ENCODE peak calls at places on chromosome 4, in five cellular contexts. B is H9, L is neuronal stem cell, F is mesenchymal stem cell, D is H1. M is an unnamed sample.

GRCh38 chr4:12293906-12294525 is 865.3 kb upstream of the HS3ST1 start:
- DNase-seq in F (no peak), L (no peak), D (no peak), B (no peak), M (no peak)

GRCh38 chr4:11931266-11931665 is 502.6 kb upstream of the HS3ST1 start:
- DNase-seq in L (no peak), F (no peak), B (no peak), D (no peak), M (no peak)

GRCh38 chr4:39621582-39621981 is 17.1 kb downstream of the SMIM14 start:
- DNase-seq in B (peak; percentile 44), L (no peak), D (no peak), F (peak; percentile 95), M (peak; percentile 61)

GRCh38 chr4:165208741-165209388 is 1.5 kb downstream of the KLHL2 start:
- DNase-seq in F (no peak), D (no peak), L (no peak), B (no peak), M (no peak)

GRCh38 chr4:59553063-59553738 is 1646.9 kb upstream of the ADGRL3 start:
- DNase-seq in F (peak; percentile 48), L (no peak), B (no peak), D (no peak), M (peak; percentile 66)

GRCh38 chr4:54625391-54625790 is 32.4 kb upstream of the KIT start:
- DNase-seq in D (no peak), F (peak; percentile 38), L (no peak), B (no peak), M (peak; percentile 56)

GRCh38 chr4:69831646-69832325 is 28.2 kb downstream of the SULT1E1 start:
- DNase-seq in B (no peak), D (no peak), L (no peak), F (no peak), M (no peak)

GRCh38 chr4:27096142-27096824 is 235.6 kb downstream of the STIM2 start:
- DNase-seq in D (no peak), L (no peak), B (no peak), F (peak; percentile 8), M (no peak)

GRCh38 chr4:188887905-188888304 is 748.7 kb downstream of the TRIML1 start:
- DNase-seq in D (no peak), L (no peak), F (no peak), B (no peak), M (no peak)

GRCh38 chr4:121898150-121898549 is 27.9 kb upstream of the BBS7 start:
- DNase-seq in D (no peak), B (no peak), L (no peak), F (no peak), M (no peak)

GRCh38 chr4:28233758-28234157 is 1373.1 kb downstream of the STIM2 start:
- DNase-seq in B (no peak), F (no peak), L (no peak), D (no peak), M (no peak)

GRCh38 chr4:6855692-6856297 is 53.8 kb upstream of the TBC1D14 start:
- DNase-seq in B (no peak), D (no peak), L (no peak), F (peak; percentile 95), M (no peak)

GRCh38 chr4:15779336-15779735 is 1.2 kb downstream of the CD38 start:
- DNase-seq in B (peak; percentile 51), F (peak; percentile 88), D (no peak), L (peak; percentile 36), M (peak; percentile 27)

GRCh38 chr4:112178731-112179130 is 33.5 kb downstream of the FAM241A start:
- DNase-seq in F (no peak), B (no peak), D (no peak), L (no peak), M (no peak)

GRCh38 chr4:74428278-74428677 is 16.7 kb upstream of the AREG start:
- DNase-seq in L (no peak), B (no peak), D (no peak), F (no peak), M (no peak)

GRCh38 chr4:107719211-107719926 is 665 bp downstream of the PAPSS1 start:
- DNase-seq in B (peak; percentile 72), L (no peak), F (peak; percentile 54), D (no peak), M (no peak)

GRCh38 chr4:76830612-76831474 is 67.1 kb downstream of the SOWAHB start:
- DNase-seq in F (peak; percentile 97), B (no peak), D (no peak), L (peak; percentile 20), M (peak; percentile 46)

GRCh38 chr4:151418385-151418784 is 9.4 kb downstream of the FHIP1A start:
- DNase-seq in D (no peak), L (no peak), F (peak; percentile 81), B (no peak), M (no peak)

GRCh38 chr4:80239480-80239879 is 27.0 kb upstream of the FGF5 start:
- DNase-seq in B (no peak), L (no peak), F (peak; percentile 37), D (no peak), M (no peak)

GRCh38 chr4:188778880-188779279 is 639.6 kb downstream of the TRIML1 start:
- DNase-seq in D (no peak), F (peak; percentile 39), L (no peak), B (no peak), M (no peak)

GRCh38 chr4:39046243-39046642 is 14.0 kb upstream of the TMEM156 start:
- DNase-seq in D (no peak), L (no peak), F (peak; percentile 71), B (no peak), M (peak; percentile 70)

GRCh38 chr4:9384126-9384525 is 21.2 kb downstream of the USP17L30 start:
- DNase-seq in F (no peak), B (no peak), D (no peak), L (no peak), M (peak; percentile 67)

GRCh38 chr4:56683455-56683854 is 2.4 kb upstream of the HOPX start:
- DNase-seq in D (no peak), B (no peak), L (no peak), F (no peak), M (no peak)

GRCh38 chr4:151522790-151523332 is 113.9 kb downstream of the FHIP1A start:
- DNase-seq in D (no peak), L (no peak), F (no peak), B (no peak), M (no peak)

GRCh38 chr4:86159216-86159615 is 200.6 kb downstream of the MAPK10 start:
- DNase-seq in F (peak; percentile 24), L (no peak), B (no peak), D (no peak), M (no peak)

GRCh38 chr4:86152454-86152853 is 207.4 kb downstream of the MAPK10 start:
- DNase-seq in F (no peak), L (no peak), D (no peak), B (no peak), M (no peak)

GRCh38 chr4:86156526-86156925 is 203.3 kb downstream of the MAPK10 start:
- DNase-seq in B (no peak), F (no peak), D (no peak), L (no peak), M (no peak)

GRCh38 chr4:86160423-86160822 is 199.4 kb downstream of the MAPK10 start:
- DNase-seq in F (no peak), L (no peak), D (no peak), B (no peak), M (no peak)

DNA sequence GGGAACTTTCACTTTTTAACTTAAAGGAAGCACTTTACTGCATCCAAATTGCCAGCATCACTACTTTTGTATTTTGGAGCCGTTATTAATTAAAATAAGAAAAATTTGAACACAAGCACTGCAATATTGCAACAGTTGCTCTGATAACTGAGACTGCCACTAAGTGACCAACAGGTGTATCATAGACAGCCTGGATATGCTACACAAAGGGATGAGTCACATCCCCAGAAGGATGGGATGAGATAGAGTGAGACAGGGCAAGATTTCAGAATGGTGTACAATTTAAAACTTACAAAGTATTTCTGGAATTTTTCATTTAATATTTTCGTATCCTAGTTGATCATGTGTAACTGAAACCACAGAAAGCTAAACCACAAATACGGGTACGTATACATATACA is 204.1 kb downstream of the MAPK10 start:
- DNase-seq in L (no peak), B (no peak), D (no peak), F (no peak), M (no peak)
- H2BK12ac ChIP-seq in L (no peak overlapping the region), B (no peak overlapping the region), D (no peak overlapping the region), F (no peak overlapping the region), M (no peak overlapping the region)

DNA sequence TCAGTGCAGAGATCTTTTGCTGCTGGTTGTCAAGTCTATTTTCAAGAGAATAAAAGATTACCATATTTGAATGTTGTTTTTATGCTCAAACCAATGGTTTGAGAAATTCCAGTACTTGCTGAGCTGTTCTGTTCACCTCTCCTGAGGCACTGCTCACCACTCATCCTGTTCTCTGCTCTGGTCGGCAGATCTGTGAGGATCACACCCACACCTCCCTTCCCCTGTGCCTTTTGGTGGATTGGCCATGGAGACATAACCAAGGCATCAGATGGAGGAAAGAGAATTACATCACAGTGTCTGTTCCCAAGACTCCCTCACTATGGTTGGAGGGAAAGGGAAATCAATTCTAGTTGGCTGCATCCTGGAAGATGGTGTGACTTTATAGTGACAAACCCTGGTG is 391.6 kb downstream of the ARHGAP24 start:
- DNase-seq in B (no peak), D (no peak), F (peak; percentile 25), L (no peak), M (no peak)
- H2AFZ ChIP-seq in B (no peak overlapping the region), D (peak overlapping the region; percentile 97), F (no peak overlapping the region), L (peak overlapping the region; percentile 63), M (no peak overlapping the region)

GRCh38 chr4:139691-140090 is 15.4 kb downstream of the ZNF718 start:
- DNase-seq in L (no peak), B (no peak), D (no peak), F (no peak), M (no peak)

DNA sequence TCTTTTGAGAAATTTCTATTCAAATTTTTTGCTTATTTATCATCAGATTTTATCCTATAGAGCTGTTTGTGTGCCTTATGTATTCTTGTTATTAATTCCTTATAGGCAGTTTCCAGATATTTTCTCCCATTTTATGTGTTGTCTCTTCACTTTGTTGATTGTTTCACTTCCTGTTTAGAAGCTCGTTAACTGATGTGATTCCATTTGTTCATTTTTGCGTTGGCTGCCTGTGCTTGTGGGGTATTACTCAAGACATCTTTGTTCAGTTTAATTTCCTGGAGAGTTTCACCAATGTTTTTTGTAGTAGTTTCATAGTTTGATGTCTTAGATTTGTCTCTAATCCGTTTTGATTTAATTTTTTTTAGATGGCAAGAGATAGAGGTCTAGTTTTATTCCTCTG is 14.6 kb downstream of the ZNF718 start:
- DNase-seq in L (no peak), F (no peak), B (no peak), D (no peak), M (no peak)
- H3K9me3 ChIP-seq in L (peaks cover 98% of the 10 kb centered on the region), F (peaks cover 100% of the 10 kb centered on the region), B (no peaks in the 10 kb centered on the region), D (peaks cover 9% of the 10 kb centered on the region), M (no peaks in the 10 kb centered on the region)

GRCh38 chr4:183072181-183072580 is 26.9 kb upstream of the WWC2 start:
- DNase-seq in L (no peak), B (no peak), D (no peak), F (no peak), M (no peak)

GRCh38 chr4:183078634-183079033 is 20.4 kb upstream of the WWC2 start:
- DNase-seq in F (no peak), D (no peak), B (peak; percentile 47), L (no peak), M (no peak)

GRCh38 chr4:183074288-183074990 is 24.6 kb upstream of the WWC2 start:
- DNase-seq in B (peak; percentile 36), F (peak; percentile 21), D (no peak), L (no peak), M (peak; percentile 92)

GRCh38 chr4:183071222-183071621 is 27.8 kb upstream of the WWC2 start:
- DNase-seq in L (no peak), B (no peak), D (no peak), F (no peak), M (no peak)

DNA sequence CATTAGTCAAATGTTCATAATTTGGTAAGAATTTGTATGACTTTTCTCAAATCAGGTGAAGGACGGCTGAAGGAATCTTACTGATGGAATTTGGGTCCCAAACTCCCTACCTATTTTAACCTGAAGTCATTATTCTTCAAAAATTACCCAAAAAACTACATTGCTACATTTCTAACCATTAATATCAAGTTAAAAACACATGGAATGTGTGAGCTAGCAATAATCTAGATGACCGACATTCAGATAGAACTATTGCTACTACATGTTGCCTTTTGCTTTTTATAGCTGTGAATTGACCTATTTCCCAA is 25.3 kb upstream of the WWC2 start:
- DNase-seq in B (no peak), L (no peak), F (no peak), D (no peak), M (no peak)
- H2BK12ac ChIP-seq in B (no peak overlapping the region), L (no peak overlapping the region), F (no peak overlapping the region), D (no peak overlapping the region), M (no peak overlapping the region)

M was measured in trophoblast cell.